ENCODE peak calls at places on chromosomes 7 and 10, in four cellular contexts. X is psoas muscle, B is HFF-Myc, Y is fibroblast of villous mesenchyme. T is an unnamed sample.

GRCh38 chr10:114095676-114096331 is 52.1 kb downstream of the ADRB1 start:
- DNase-seq in Y (no peak), B (no peak), X (no peak), T (no peak)

GRCh38 chr10:19816420-19817250 is at the start of gene PLXDC2:
- DNase-seq in Y (peak), B (no peak), X (peak), T (peak)

GRCh38 chr10:122462533-122463465 is 1.4 kb downstream of the HTRA1 start:
- DNase-seq in B (no peak), Y (peak), X (peak), T (no peak)

GRCh38 chr10:101241840-101242707 is 12.8 kb upstream of the LBX1 start:
- DNase-seq in X (peak), B (no peak), Y (no peak), T (no peak)

GRCh38 chr7:36526720-36527548 is 137.3 kb downstream of the ANLN start:
- DNase-seq in X (no peak), B (peak), Y (peak), T (no peak)

GRCh38 chr7:7595451-7595850 is 28.8 kb downstream of the MIOS start:
- DNase-seq in B (no peak), Y (peak), X (no peak), T (no peak)

GRCh38 chr7:67625257-67625713 is 628.7 kb downstream of the TYW1 start:
- DNase-seq in Y (peak), X (peak), B (peak), T (peak)

GRCh38 chr10:97540669-97541500 is 31.7 kb upstream of the ANKRD2 start:
- DNase-seq in B (no peak), Y (no peak), X (peak), T (peak)

GRCh38 chr7:117895271-117895670 is 22.0 kb upstream of the CTTNBP2 start:
- DNase-seq in B (no peak), X (no peak), Y (no peak), T (no peak)

GRCh38 chr10:70558295-70558694 is 44.2 kb downstream of the PRF1 start:
- DNase-seq in B (no peak), Y (no peak), X (no peak), T (no peak)

GRCh38 chr10:43731486-43731885 is 82.8 kb upstream of the ZNF32 start:
- DNase-seq in X (no peak), Y (no peak), B (no peak), T (no peak)

GRCh38 chr7:148327379-148327778 is 263.2 kb upstream of the C7orf33 start:
- DNase-seq in X (no peak), Y (no peak), B (no peak), T (no peak)

GRCh38 chr10:77120697-77121096 is 516.9 kb downstream of the KCNMA1 start:
- DNase-seq in X (no peak), Y (no peak), B (no peak), T (no peak)

GRCh38 chr10:74855027-74855426 is 28.6 kb downstream of the KAT6B start:
- DNase-seq in Y (peak), B (no peak), X (no peak), T (no peak)

GRCh38 chr7:80184693-80185092 is 50.1 kb downstream of the GNAI1 start:
- DNase-seq in X (no peak), Y (no peak), B (no peak), T (no peak)

GRCh38 chr10:91883549-91884542 is 25.4 kb downstream of the FGFBP3 start:
- DNase-seq in Y (peak), B (no peak), X (no peak), T (no peak)

GRCh38 chr7:123747620-123748141 is 1.1 kb downstream of the WASL start:
- DNase-seq in X (peak), B (peak), Y (peak), T (peak)

GRCh38 chr7:69814421-69814962 is 216.2 kb downstream of the AUTS2 start:
- DNase-seq in Y (no peak), X (peak), B (no peak), T (no peak)

GRCh38 chr10:77350711-77351119 is 286.9 kb downstream of the KCNMA1 start:
- DNase-seq in Y (peak), B (peak), X (peak), T (no peak)

GRCh38 chr7:6164491-6164890 is 107.9 kb downstream of the CYTH3 start:
- DNase-seq in B (no peak), Y (no peak), X (no peak), T (no peak)

GRCh38 chr7:112205348-112206237 is 606 bp downstream of the DOCK4 start:
- DNase-seq in Y (peak), B (no peak), X (peak), T (peak)

GRCh38 chr10:4825868-4826787 is at the start of gene AKR1E2:
- DNase-seq in Y (peak), X (peak), B (no peak), T (peak)

GRCh38 chr10:77104459-77104980 is 533.1 kb downstream of the KCNMA1 start:
- DNase-seq in Y (peak), X (peak), B (peak), T (no peak)

GRCh38 chr10:17744395-17744841 is 7.6 kb upstream of the TMEM236 start:
- DNase-seq in B (no peak), Y (no peak), X (no peak), T (no peak)

GRCh38 chr10:35447693-35448407 is 111.5 kb downstream of the CCNY start:
- DNase-seq in X (no peak), Y (peak), B (peak), T (no peak)

GRCh38 chr10:119263966-119264621 is 56.7 kb downstream of the GRK5 start:
- DNase-seq in X (no peak), Y (peak), B (peak), T (no peak)

GRCh38 chr10:110425684-110426293 is 71.9 kb upstream of the DUSP5 start:
- DNase-seq in X (no peak), Y (no peak), B (peak), T (no peak)

GRCh38 chr10:123642697-123643096 is 23.5 kb upstream of the GPR26 start:
- DNase-seq in X (no peak), Y (no peak), B (no peak), T (peak)

GRCh38 chr10:52316500-52316899 is 2.4 kb downstream of the DKK1 start:
- DNase-seq in Y (peak), X (no peak), B (no peak), T (no peak)

GRCh38 chr7:11239311-11239710 is 265.6 kb downstream of the PHF14 start:
- DNase-seq in B (no peak), Y (no peak), X (no peak), T (no peak)

GRCh38 chr7:2399848-2400587 is 3.4 kb upstream of the CHST12 start:
- DNase-seq in Y (peak), X (peak), B (peak), T (peak)

T was measured in mucosa of descending colon.